ENCODE peak calls at places on chromosomes 12 and 14, in seven cellular contexts. One of them, this sample, is unnamed.

GRCh38 chr12:46661161-46661845 is 164.5 kb downstream of the SLC38A4 start:
- DNase-seq in left lung: no peak
- DNase-seq in GM10248: peak
- DNase-seq in choroid plexus epithelial cell: peak
- DNase-seq in CD4-positive, alpha-beta T cell: no peak
- DNase-seq in endothelial cell: peak
- DNase-seq in CD8-positive, alpha-beta T cell: no peak
- DNase-seq in this sample: no peak

GRCh38 chr14:50173891-50174290 is 57.5 kb downstream of the SOS2 start:
- DNase-seq in left lung: no peak
- DNase-seq in GM10248: no peak
- DNase-seq in choroid plexus epithelial cell: no peak
- DNase-seq in CD4-positive, alpha-beta T cell: no peak
- DNase-seq in endothelial cell: no peak
- DNase-seq in CD8-positive, alpha-beta T cell: no peak
- DNase-seq in this sample: no peak

GRCh38 chr14:63510538-63510937 is 32.6 kb downstream of the PPP2R5E start:
- DNase-seq in left lung: no peak
- DNase-seq in GM10248: peak
- DNase-seq in choroid plexus epithelial cell: peak
- DNase-seq in CD4-positive, alpha-beta T cell: no peak
- DNase-seq in endothelial cell: no peak
- DNase-seq in CD8-positive, alpha-beta T cell: no peak
- DNase-seq in this sample: no peak

GRCh38 chr12:77377116-77377515 is 311.7 kb upstream of the E2F7 start:
- DNase-seq in left lung: no peak
- DNase-seq in GM10248: no peak
- DNase-seq in choroid plexus epithelial cell: peak
- DNase-seq in CD4-positive, alpha-beta T cell: no peak
- DNase-seq in endothelial cell: no peak
- DNase-seq in CD8-positive, alpha-beta T cell: no peak
- DNase-seq in this sample: no peak

GRCh38 chr12:53454710-53455109 is 2.8 kb downstream of the PCBP2 start:
- DNase-seq in left lung: no peak
- DNase-seq in GM10248: no peak
- DNase-seq in choroid plexus epithelial cell: no peak
- DNase-seq in CD4-positive, alpha-beta T cell: no peak
- DNase-seq in endothelial cell: no peak
- DNase-seq in CD8-positive, alpha-beta T cell: no peak
- DNase-seq in this sample: no peak

GRCh38 chr12:65430571-65431306 is 152.3 kb downstream of the MSRB3 start:
- DNase-seq in left lung: no peak
- DNase-seq in GM10248: no peak
- DNase-seq in choroid plexus epithelial cell: peak
- DNase-seq in CD4-positive, alpha-beta T cell: no peak
- DNase-seq in endothelial cell: no peak
- DNase-seq in CD8-positive, alpha-beta T cell: no peak
- DNase-seq in this sample: no peak

GRCh38 chr14:50666772-50667490 is 1.2 kb downstream of the SAV1 start:
- DNase-seq in left lung: no peak
- DNase-seq in GM10248: no peak
- DNase-seq in choroid plexus epithelial cell: peak
- DNase-seq in CD4-positive, alpha-beta T cell: peak
- DNase-seq in endothelial cell: peak
- DNase-seq in CD8-positive, alpha-beta T cell: peak
- DNase-seq in this sample: peak

GRCh38 chr12:51907864-51908425 is 641 bp downstream of the ACVRL1 start:
- DNase-seq in left lung: no peak
- DNase-seq in GM10248: no peak
- DNase-seq in choroid plexus epithelial cell: no peak
- DNase-seq in CD4-positive, alpha-beta T cell: no peak
- DNase-seq in endothelial cell: no peak
- DNase-seq in CD8-positive, alpha-beta T cell: no peak
- DNase-seq in this sample: no peak

GRCh38 chr14:99271951-99272668 is at the start of gene BCL11B:
- DNase-seq in left lung: peak
- DNase-seq in GM10248: peak
- DNase-seq in choroid plexus epithelial cell: peak
- DNase-seq in CD4-positive, alpha-beta T cell: peak
- DNase-seq in endothelial cell: peak
- DNase-seq in CD8-positive, alpha-beta T cell: peak
- DNase-seq in this sample: peak

GRCh38 chr12:63937381-63938168 is 93.1 kb downstream of the SRGAP1 start:
- DNase-seq in left lung: no peak
- DNase-seq in GM10248: no peak
- DNase-seq in choroid plexus epithelial cell: no peak
- DNase-seq in CD4-positive, alpha-beta T cell: no peak
- DNase-seq in endothelial cell: no peak
- DNase-seq in CD8-positive, alpha-beta T cell: no peak
- DNase-seq in this sample: no peak

GRCh38 chr14:52315355-52315718 is 1.2 kb downstream of the PTGER2 start:
- DNase-seq in left lung: no peak
- DNase-seq in GM10248: no peak
- DNase-seq in choroid plexus epithelial cell: peak
- DNase-seq in CD4-positive, alpha-beta T cell: no peak
- DNase-seq in endothelial cell: no peak
- DNase-seq in CD8-positive, alpha-beta T cell: no peak
- DNase-seq in this sample: no peak

GRCh38 chr12:113852273-113852672 is 113.9 kb downstream of the RBM19 start:
- DNase-seq in left lung: no peak
- DNase-seq in GM10248: no peak
- DNase-seq in choroid plexus epithelial cell: no peak
- DNase-seq in CD4-positive, alpha-beta T cell: no peak
- DNase-seq in endothelial cell: no peak
- DNase-seq in CD8-positive, alpha-beta T cell: no peak
- DNase-seq in this sample: no peak

GRCh38 chr12:14635776-14636175 is 60.6 kb downstream of the GUCY2C start:
- DNase-seq in left lung: no peak
- DNase-seq in GM10248: no peak
- DNase-seq in choroid plexus epithelial cell: no peak
- DNase-seq in CD4-positive, alpha-beta T cell: no peak
- DNase-seq in endothelial cell: no peak
- DNase-seq in CD8-positive, alpha-beta T cell: no peak
- DNase-seq in this sample: no peak

GRCh38 chr14:61381589-61381988 is 60.2 kb downstream of the PRKCH start:
- DNase-seq in left lung: peak
- DNase-seq in GM10248: no peak
- DNase-seq in choroid plexus epithelial cell: no peak
- DNase-seq in CD4-positive, alpha-beta T cell: no peak
- DNase-seq in endothelial cell: no peak
- DNase-seq in CD8-positive, alpha-beta T cell: no peak
- DNase-seq in this sample: no peak

GRCh38 chr14:48323655-48324054 is 648.2 kb upstream of the MDGA2 start:
- DNase-seq in left lung: no peak
- DNase-seq in GM10248: no peak
- DNase-seq in choroid plexus epithelial cell: no peak
- DNase-seq in CD4-positive, alpha-beta T cell: no peak
- DNase-seq in endothelial cell: no peak
- DNase-seq in CD8-positive, alpha-beta T cell: no peak
- DNase-seq in this sample: no peak

GRCh38 chr14:85129907-85130306 is 400.0 kb upstream of the FLRT2 start:
- DNase-seq in left lung: no peak
- DNase-seq in GM10248: no peak
- DNase-seq in choroid plexus epithelial cell: no peak
- DNase-seq in CD4-positive, alpha-beta T cell: no peak
- DNase-seq in endothelial cell: no peak
- DNase-seq in CD8-positive, alpha-beta T cell: no peak
- DNase-seq in this sample: no peak

DNA sequence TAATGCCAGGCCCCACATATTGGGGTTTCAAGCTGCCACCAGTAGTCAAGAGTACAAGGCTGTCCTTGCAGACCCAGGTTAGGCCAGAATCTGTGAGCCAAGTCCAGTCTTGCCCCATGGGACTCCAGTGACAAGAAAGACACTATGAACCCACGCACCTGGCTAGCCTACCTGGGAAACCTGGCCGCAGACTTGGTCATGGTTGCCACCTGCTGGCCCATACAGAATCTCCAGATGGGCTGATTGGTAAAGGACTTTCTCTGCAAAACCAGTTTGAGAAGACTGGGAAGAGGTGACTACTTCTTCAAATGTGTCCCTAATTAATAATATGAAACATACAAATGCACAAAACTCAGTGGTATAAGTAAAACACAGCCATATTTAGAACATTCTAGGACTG is 398.4 kb upstream of the FLRT2 start:
- DNase-seq in left lung: no peak
- DNase-seq in GM10248: no peak
- DNase-seq in choroid plexus epithelial cell: no peak
- DNase-seq in CD4-positive, alpha-beta T cell: no peak
- DNase-seq in endothelial cell: no peak
- DNase-seq in CD8-positive, alpha-beta T cell: no peak
- DNase-seq in this sample: no peak
- TF ChIP-seq CTCF in left lung: no peak
- TF ChIP-seq CTCF in GM10248: no peak
- TF ChIP-seq CTCF in choroid plexus epithelial cell: peak
- TF ChIP-seq CTCF in CD4-positive, alpha-beta T cell: no peak
- TF ChIP-seq CTCF in endothelial cell: no peak
- TF ChIP-seq CTCF in CD8-positive, alpha-beta T cell: no peak
- TF ChIP-seq CTCF in this sample: no peak

GRCh38 chr14:88026890-88027289 is 22.0 kb downstream of the GPR65 start:
- DNase-seq in left lung: no peak
- DNase-seq in GM10248: no peak
- DNase-seq in choroid plexus epithelial cell: no peak
- DNase-seq in CD4-positive, alpha-beta T cell: no peak
- DNase-seq in endothelial cell: no peak
- DNase-seq in CD8-positive, alpha-beta T cell: no peak
- DNase-seq in this sample: no peak
- TF ChIP-seq CTCF in left lung: no peak
- TF ChIP-seq CTCF in GM10248: no peak
- TF ChIP-seq CTCF in choroid plexus epithelial cell: no peak
- TF ChIP-seq CTCF in CD4-positive, alpha-beta T cell: no peak
- TF ChIP-seq CTCF in endothelial cell: no peak
- TF ChIP-seq CTCF in CD8-positive, alpha-beta T cell: no peak
- TF ChIP-seq CTCF in this sample: no peak

GRCh38 chr14:104343294-104343625 is 204.9 kb downstream of the KIF26A start:
- DNase-seq in left lung: no peak
- DNase-seq in GM10248: no peak
- DNase-seq in choroid plexus epithelial cell: no peak
- DNase-seq in CD4-positive, alpha-beta T cell: no peak
- DNase-seq in endothelial cell: no peak
- DNase-seq in CD8-positive, alpha-beta T cell: no peak
- DNase-seq in this sample: no peak

GRCh38 chr14:104343690-104344640 is 205.6 kb downstream of the KIF26A start:
- DNase-seq in left lung: no peak
- DNase-seq in GM10248: no peak
- DNase-seq in choroid plexus epithelial cell: no peak
- DNase-seq in CD4-positive, alpha-beta T cell: no peak
- DNase-seq in endothelial cell: no peak
- DNase-seq in CD8-positive, alpha-beta T cell: no peak
- DNase-seq in this sample: no peak

GRCh38 chr14:104342435-104343293 is 204.3 kb downstream of the KIF26A start:
- DNase-seq in left lung: peak
- DNase-seq in GM10248: no peak
- DNase-seq in choroid plexus epithelial cell: no peak
- DNase-seq in CD4-positive, alpha-beta T cell: no peak
- DNase-seq in endothelial cell: no peak
- DNase-seq in CD8-positive, alpha-beta T cell: no peak
- DNase-seq in this sample: peak

GRCh38 chr14:104339829-104340228 is 201.4 kb downstream of the KIF26A start:
- DNase-seq in left lung: no peak
- DNase-seq in GM10248: no peak
- DNase-seq in choroid plexus epithelial cell: no peak
- DNase-seq in CD4-positive, alpha-beta T cell: no peak
- DNase-seq in endothelial cell: no peak
- DNase-seq in CD8-positive, alpha-beta T cell: no peak
- DNase-seq in this sample: no peak

GRCh38 chr14:104341532-104342434 is 203.4 kb downstream of the KIF26A start:
- DNase-seq in left lung: peak
- DNase-seq in GM10248: no peak
- DNase-seq in choroid plexus epithelial cell: peak
- DNase-seq in CD4-positive, alpha-beta T cell: no peak
- DNase-seq in endothelial cell: peak
- DNase-seq in CD8-positive, alpha-beta T cell: no peak
- DNase-seq in this sample: peak
- TF ChIP-seq CTCF in left lung: peak
- TF ChIP-seq CTCF in GM10248: no peak
- TF ChIP-seq CTCF in choroid plexus epithelial cell: peak
- TF ChIP-seq CTCF in CD4-positive, alpha-beta T cell: no peak
- TF ChIP-seq CTCF in endothelial cell: peak
- TF ChIP-seq CTCF in CD8-positive, alpha-beta T cell: no peak
- TF ChIP-seq CTCF in this sample: peak

GRCh38 chr12:111424793-111425251 is 19.1 kb downstream of the SH2B3 start:
- DNase-seq in left lung: no peak
- DNase-seq in GM10248: no peak
- DNase-seq in choroid plexus epithelial cell: no peak
- DNase-seq in CD4-positive, alpha-beta T cell: no peak
- DNase-seq in endothelial cell: no peak
- DNase-seq in CD8-positive, alpha-beta T cell: no peak
- DNase-seq in this sample: no peak
- TF ChIP-seq CTCF in left lung: no peak
- TF ChIP-seq CTCF in GM10248: peak
- TF ChIP-seq CTCF in choroid plexus epithelial cell: peak
- TF ChIP-seq CTCF in CD4-positive, alpha-beta T cell: no peak
- TF ChIP-seq CTCF in endothelial cell: no peak
- TF ChIP-seq CTCF in CD8-positive, alpha-beta T cell: no peak
- TF ChIP-seq CTCF in this sample: no peak

GRCh38 chr12:5904441-5904840 is 40.6 kb downstream of the ANO2 start:
- DNase-seq in left lung: no peak
- DNase-seq in GM10248: no peak
- DNase-seq in choroid plexus epithelial cell: no peak
- DNase-seq in CD4-positive, alpha-beta T cell: no peak
- DNase-seq in endothelial cell: no peak
- DNase-seq in CD8-positive, alpha-beta T cell: no peak
- DNase-seq in this sample: no peak

GRCh38 chr12:5901416-5901815 is 43.6 kb downstream of the ANO2 start:
- DNase-seq in left lung: no peak
- DNase-seq in GM10248: no peak
- DNase-seq in choroid plexus epithelial cell: no peak
- DNase-seq in CD4-positive, alpha-beta T cell: no peak
- DNase-seq in endothelial cell: no peak
- DNase-seq in CD8-positive, alpha-beta T cell: no peak
- DNase-seq in this sample: no peak

GRCh38 chr12:5900533-5901255 is 44.4 kb downstream of the ANO2 start:
- DNase-seq in left lung: no peak
- DNase-seq in GM10248: no peak
- DNase-seq in choroid plexus epithelial cell: no peak
- DNase-seq in CD4-positive, alpha-beta T cell: no peak
- DNase-seq in endothelial cell: no peak
- DNase-seq in CD8-positive, alpha-beta T cell: no peak
- DNase-seq in this sample: no peak

GRCh38 chr12:5902736-5903135 is 42.3 kb downstream of the ANO2 start:
- DNase-seq in left lung: no peak
- DNase-seq in GM10248: no peak
- DNase-seq in choroid plexus epithelial cell: no peak
- DNase-seq in CD4-positive, alpha-beta T cell: no peak
- DNase-seq in endothelial cell: no peak
- DNase-seq in CD8-positive, alpha-beta T cell: no peak
- DNase-seq in this sample: no peak

DNA sequence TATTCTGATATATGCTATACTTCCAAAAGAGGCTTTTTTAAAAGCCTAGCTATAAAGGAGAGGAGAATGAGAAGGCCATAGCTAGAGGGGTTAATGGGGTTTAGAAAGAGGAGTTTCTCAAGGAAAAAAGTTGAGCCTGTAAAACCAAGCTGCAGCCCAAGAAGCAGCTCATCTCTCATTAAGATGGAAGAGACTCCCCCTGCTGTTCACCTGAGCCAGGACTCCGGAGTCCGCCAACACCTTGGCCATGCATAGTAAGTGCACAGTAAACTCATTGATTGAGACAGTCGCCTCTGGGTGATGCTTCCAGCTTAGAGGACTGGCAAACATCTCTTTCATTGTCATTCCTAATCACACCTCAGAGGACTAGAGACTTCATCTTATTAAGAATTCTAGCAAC is 46.2 kb downstream of the ANO2 start:
- DNase-seq in left lung: no peak
- DNase-seq in GM10248: no peak
- DNase-seq in choroid plexus epithelial cell: no peak
- DNase-seq in CD4-positive, alpha-beta T cell: no peak
- DNase-seq in endothelial cell: no peak
- DNase-seq in CD8-positive, alpha-beta T cell: no peak
- DNase-seq in this sample: no peak
- TF ChIP-seq CTCF in left lung: no peak
- TF ChIP-seq CTCF in GM10248: no peak
- TF ChIP-seq CTCF in choroid plexus epithelial cell: no peak
- TF ChIP-seq CTCF in CD4-positive, alpha-beta T cell: no peak
- TF ChIP-seq CTCF in endothelial cell: peak
- TF ChIP-seq CTCF in CD8-positive, alpha-beta T cell: no peak
- TF ChIP-seq CTCF in this sample: no peak